ENCODE peak calls at places on chromosomes 1 and 21, in ten cellular contexts. H is psoas muscle; M is thyroid gland; Q is small intestine; R is transverse colon; D is mesenchymal stem cell; B is CD4-positive, alpha-beta memory T cell; Y is neural progenitor cell; Z is sigmoid colon; U is H1. K is an unnamed sample.

GRCh38 chr21:38664315-38664714 is 141.4 kb upstream of the ETS2 start:
- DNase-seq in H (no peak), M (no peak), Q (no peak), R (no peak), D (no peak), B (no peak), Y (no peak), Z (no peak), U (no peak), K (no peak)

GRCh38 chr1:157099633-157100009 is at the start of gene ETV3L:
- DNase-seq in H (no peak), M (no peak), Q (no peak), R (no peak), D (no peak), B (no peak), Y (peak; percentile 77), Z (peak; percentile 59), U (no peak), K (no peak)

GRCh38 chr1:186421446-186421845 is 39.5 kb downstream of the PDC start:
- DNase-seq in H (peak; percentile 17), M (no peak), Q (no peak), R (no peak), D (no peak), B (no peak), Y (no peak), Z (no peak), U (no peak), K (no peak)

GRCh38 chr21:25963186-25963585 is 207.4 kb downstream of the APP start:
- DNase-seq in H (no peak), M (no peak), Q (peak; percentile 59), R (peak; percentile 14), D (peak; percentile 55), B (no peak), Y (no peak), Z (no peak), U (no peak), K (no peak)

GRCh38 chr1:235835226-235835625 is 31.5 kb downstream of the LYST start:
- DNase-seq in H (peak; percentile 54), M (peak; percentile 85), Q (peak; percentile 8), R (peak; percentile 25), D (no peak), B (no peak), Y (no peak), Z (peak; percentile 80), U (no peak), K (no peak)

GRCh38 chr1:197951089-197951488 is 33.9 kb downstream of the LHX9 start:
- DNase-seq in H (no peak), M (peak; percentile 29), Q (no peak), R (no peak), D (no peak), B (no peak), Y (no peak), Z (no peak), U (no peak), K (no peak)

GRCh38 chr1:51567653-51568052 is 48.6 kb upstream of the EPS15 start:
- DNase-seq in H (no peak), M (no peak), Q (no peak), R (no peak), D (no peak), B (no peak), Y (no peak), Z (no peak), U (no peak), K (no peak)

GRCh38 chr21:41659791-41660560 is 106.9 kb downstream of the RIPK4 start:
- DNase-seq in H (peak; percentile 74), M (peak; percentile 80), Q (no peak), R (no peak), D (no peak), B (no peak), Y (no peak), Z (no peak), U (no peak), K (no peak)

GRCh38 chr1:8510041-8510823 is 192.3 kb downstream of the SLC45A1 start:
- DNase-seq in H (no peak), M (no peak), Q (no peak), R (peak; percentile 28), D (peak; percentile 80), B (peak; percentile 51), Y (no peak), Z (peak; percentile 77), U (no peak), K (peak; percentile 63)

GRCh38 chr1:232590742-232591082 is 39.2 kb downstream of the SIPA1L2 start:
- DNase-seq in H (no peak), M (no peak), Q (no peak), R (no peak), D (no peak), B (no peak), Y (no peak), Z (no peak), U (no peak), K (no peak)

GRCh38 chr1:117553468-117553867 is 52.4 kb upstream of the TENT5C start:
- DNase-seq in H (no peak), M (no peak), Q (no peak), R (no peak), D (no peak), B (no peak), Y (no peak), Z (no peak), U (no peak), K (no peak)
- H3K4me1 ChIP-seq in H (no peaks in the 10 kb centered on the region), M (no peaks in the 10 kb centered on the region), Q (no peaks in the 10 kb centered on the region), R (no peaks in the 10 kb centered on the region), D (no peaks in the 10 kb centered on the region), B (no peaks in the 10 kb centered on the region), Y (no peaks in the 10 kb centered on the region), Z (no peaks in the 10 kb centered on the region), U (no peaks in the 10 kb centered on the region), K (no peaks in the 10 kb centered on the region)

DNA sequence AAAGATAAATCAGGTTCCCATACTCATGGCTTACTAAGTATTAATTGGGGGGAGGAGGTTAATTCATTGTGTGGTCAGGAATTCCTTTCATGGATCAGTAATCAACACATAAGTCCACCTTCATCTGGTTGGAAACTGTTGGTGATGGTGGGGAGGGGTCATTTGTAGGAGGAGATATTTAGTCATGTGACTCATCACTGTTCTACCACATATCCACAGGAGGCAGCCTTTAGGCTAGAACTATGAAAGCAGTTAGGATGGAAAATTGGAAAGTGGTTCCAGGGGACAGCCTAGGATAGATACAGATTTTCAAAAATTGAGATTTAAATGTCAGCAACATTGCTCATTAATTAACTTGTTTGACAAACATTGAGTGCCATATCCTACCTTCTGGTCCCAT is 122.8 kb upstream of the PAXBP1 start:
- DNase-seq in H (no peak), M (no peak), Q (no peak), R (no peak), D (no peak), B (no peak), Y (no peak), Z (no peak), U (no peak), K (no peak)
- H3K4me3 ChIP-seq in H (no peak overlapping the region), M (no peak overlapping the region), Q (no peak overlapping the region), R (no peak overlapping the region), D (no peak overlapping the region), B (no peak overlapping the region), Y (no peak overlapping the region), Z (no peak overlapping the region), U (no peak overlapping the region), K (no peak overlapping the region)

GRCh38 chr1:244239261-244239770 is 188.2 kb downstream of the ZBTB18 start:
- DNase-seq in H (no peak), M (no peak), Q (no peak), R (no peak), D (no peak), B (no peak), Y (no peak), Z (no peak), U (no peak), K (no peak)
- H3K27ac ChIP-seq in H (peak overlapping the region; percentile 55), M (no peak overlapping the region), Q (no peak overlapping the region), R (no peak overlapping the region), D (no peak overlapping the region), B (no peak overlapping the region), Y (no peak overlapping the region), Z (no peak overlapping the region), U (no peak overlapping the region), K (no peak overlapping the region)

GRCh38 chr21:43814215-43815106 is 25.1 kb downstream of the RRP1 start:
- DNase-seq in H (peak; percentile 33), M (no peak), Q (no peak), R (no peak), D (no peak), B (no peak), Y (peak; percentile 66), Z (no peak), U (peak; percentile 69), K (no peak)

GRCh38 chr21:43812139-43812821 is 22.9 kb downstream of the RRP1 start:
- DNase-seq in H (peak; percentile 83), M (peak; percentile 49), Q (peak; percentile 53), R (peak; percentile 42), D (no peak), B (no peak), Y (no peak), Z (no peak), U (no peak), K (no peak)

GRCh38 chr21:43811262-43812105 is 22.1 kb downstream of the RRP1 start:
- DNase-seq in H (no peak), M (no peak), Q (no peak), R (no peak), D (no peak), B (no peak), Y (no peak), Z (no peak), U (no peak), K (no peak)

GRCh38 chr21:43815107-43815742 is 25.8 kb downstream of the RRP1 start:
- DNase-seq in H (peak; percentile 48), M (no peak), Q (peak; percentile 30), R (no peak), D (no peak), B (no peak), Y (peak; percentile 55), Z (no peak), U (no peak), K (no peak)

DNA sequence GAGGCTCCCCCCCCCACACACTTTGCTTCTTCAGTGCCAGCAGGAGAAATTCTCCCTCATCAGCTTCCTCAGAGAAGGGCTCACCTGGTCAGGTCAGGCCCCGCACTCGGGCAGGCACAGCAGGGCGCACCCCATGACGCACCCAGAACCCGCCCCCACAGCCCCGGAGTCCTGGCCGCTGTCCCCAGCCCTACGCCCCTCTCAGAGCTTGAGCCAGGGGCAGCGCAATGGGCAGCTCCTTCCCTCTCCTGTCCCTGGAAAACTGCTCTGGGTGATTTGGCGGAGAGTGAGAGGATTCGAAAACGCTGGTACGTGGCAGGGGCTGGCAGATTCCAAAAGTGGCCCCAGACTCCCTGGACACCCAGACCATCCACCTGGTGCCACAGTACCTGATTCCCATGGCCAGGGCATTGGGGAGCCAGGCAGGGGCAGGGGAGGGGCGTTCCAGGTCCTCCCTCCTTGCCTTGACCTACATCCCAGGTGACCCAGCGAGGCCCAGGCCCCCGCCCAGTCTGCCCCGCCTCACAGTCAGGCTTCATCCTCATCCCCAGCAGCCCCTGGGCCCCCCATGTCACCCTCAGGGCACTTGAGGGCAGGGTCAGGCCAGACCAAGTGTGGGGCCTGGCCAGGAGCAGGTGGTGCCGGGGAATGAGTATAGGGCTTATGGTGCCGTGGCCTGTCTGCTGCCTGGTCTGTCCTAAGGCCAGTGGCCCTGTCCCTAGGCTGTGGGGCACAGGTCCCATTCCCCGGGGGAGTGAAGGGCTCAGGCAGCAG is 23.8 kb downstream of the RRP1 start:
- DNase-seq in H (no peak), M (no peak), Q (no peak), R (no peak), D (no peak), B (no peak), Y (no peak), Z (no peak), U (no peak), K (no peak)
- H3K4me1 ChIP-seq in H (peaks cover 19% of the 10 kb centered on the region), M (peaks cover 17% of the 10 kb centered on the region), Q (peaks cover 3% of the 10 kb centered on the region), R (peaks cover 37% of the 10 kb centered on the region), D (peaks cover 7% of the 10 kb centered on the region), B (peaks cover 8% of the 10 kb centered on the region), Y (peaks cover 18% of the 10 kb centered on the region), Z (peaks cover 8% of the 10 kb centered on the region), U (peaks cover 15% of the 10 kb centered on the region), K (peaks cover 10% of the 10 kb centered on the region)

GRCh38 chr1:36175137-36176095 is 19.5 kb downstream of the MAP7D1 start:
- DNase-seq in H (peak; percentile 89), M (peak; percentile 65), Q (no peak), R (peak; percentile 66), D (peak; percentile 89), B (no peak), Y (no peak), Z (peak; percentile 81), U (peak; percentile 61), K (no peak)
- H3K4me3 ChIP-seq in H (peak overlapping the region; percentile 43), M (no peak overlapping the region), Q (no peak overlapping the region), R (no peak overlapping the region), D (no peak overlapping the region), B (no peak overlapping the region), Y (no peak overlapping the region), Z (no peak overlapping the region), U (no peak overlapping the region), K (no peak overlapping the region)